ENCODE peak calls at places on chromosomes 2 and 18, in four cellular contexts. One of them, this sample, is unnamed. For H3K4me1, the result is how much of the 10 kb centered on the place peaks cover.

GRCh38 chr2:164600763-164601162 is 20.5 kb downstream of the GRB14 start:
- DNase-seq in right cardiac atrium: no peak
- DNase-seq in mammary epithelial cell: no peak
- DNase-seq in A549: no peak
- DNase-seq in this sample: no peak

GRCh38 chr18:48780151-48781001 is 170.4 kb downstream of the SMAD7 start:
- DNase-seq in right cardiac atrium: peak
- DNase-seq in mammary epithelial cell: no peak
- DNase-seq in A549: no peak
- DNase-seq in this sample: no peak

GRCh38 chr2:143824796-143825195 is 695.1 kb downstream of the ZEB2 start:
- DNase-seq in right cardiac atrium: no peak
- DNase-seq in mammary epithelial cell: no peak
- DNase-seq in A549: no peak
- DNase-seq in this sample: no peak

GRCh38 chr2:26429779-26430654 is 28.3 kb downstream of the DRC1 start:
- DNase-seq in right cardiac atrium: peak
- DNase-seq in mammary epithelial cell: peak
- DNase-seq in A549: no peak
- DNase-seq in this sample: no peak

GRCh38 chr2:207768168-207768890 is 1.4 kb downstream of the FZD5 start:
- DNase-seq in right cardiac atrium: peak
- DNase-seq in mammary epithelial cell: peak
- DNase-seq in A549: peak
- DNase-seq in this sample: peak

GRCh38 chr18:6561029-6561861 is 146.5 kb upstream of the L3MBTL4 start:
- DNase-seq in right cardiac atrium: peak
- DNase-seq in mammary epithelial cell: no peak
- DNase-seq in A549: no peak
- DNase-seq in this sample: no peak

GRCh38 chr18:6039055-6039454 is 143.7 kb upstream of the TMEM200C start:
- DNase-seq in right cardiac atrium: no peak
- DNase-seq in mammary epithelial cell: no peak
- DNase-seq in A549: no peak
- DNase-seq in this sample: no peak

GRCh38 chr2:33033524-33034150 is 86.9 kb downstream of the LTBP1 start:
- DNase-seq in right cardiac atrium: peak
- DNase-seq in mammary epithelial cell: peak
- DNase-seq in A549: no peak
- DNase-seq in this sample: no peak

GRCh38 chr2:119732026-119732425 is 27.7 kb upstream of the PTPN4 start:
- DNase-seq in right cardiac atrium: no peak
- DNase-seq in mammary epithelial cell: no peak
- DNase-seq in A549: no peak
- DNase-seq in this sample: no peak

GRCh38 chr18:43760010-43760409 is 482.7 kb upstream of the SYT4 start:
- DNase-seq in right cardiac atrium: no peak
- DNase-seq in mammary epithelial cell: no peak
- DNase-seq in A549: no peak
- DNase-seq in this sample: no peak

GRCh38 chr2:15788458-15789229 is 151.7 kb upstream of the MYCN start:
- DNase-seq in right cardiac atrium: no peak
- DNase-seq in mammary epithelial cell: no peak
- DNase-seq in A549: no peak
- DNase-seq in this sample: no peak

GRCh38 chr18:5895300-5895885 is at the start of gene TMEM200C:
- DNase-seq in right cardiac atrium: peak
- DNase-seq in mammary epithelial cell: no peak
- DNase-seq in A549: no peak
- DNase-seq in this sample: no peak

GRCh38 chr2:167608487-167608886 is 638.9 kb downstream of the STK39 start:
- DNase-seq in right cardiac atrium: no peak
- DNase-seq in mammary epithelial cell: no peak
- DNase-seq in A549: no peak
- DNase-seq in this sample: no peak

GRCh38 chr2:215970425-215970824 is 42.9 kb downstream of the MREG start:
- DNase-seq in right cardiac atrium: no peak
- DNase-seq in mammary epithelial cell: peak
- DNase-seq in A549: no peak
- DNase-seq in this sample: no peak

GRCh38 chr2:207066784-207067460 is 98.8 kb downstream of the KLF7 start:
- DNase-seq in right cardiac atrium: no peak
- DNase-seq in mammary epithelial cell: no peak
- DNase-seq in A549: no peak
- DNase-seq in this sample: no peak

GRCh38 chr2:168436840-168437239 is 19.2 kb upstream of the CERS6 start:
- DNase-seq in right cardiac atrium: no peak
- DNase-seq in mammary epithelial cell: no peak
- DNase-seq in A549: no peak
- DNase-seq in this sample: no peak

GRCh38 chr2:185179783-185180182 is 558.8 kb upstream of the FSIP2 start:
- DNase-seq in right cardiac atrium: no peak
- DNase-seq in mammary epithelial cell: no peak
- DNase-seq in A549: no peak
- DNase-seq in this sample: no peak

GRCh38 chr2:36214682-36215081 is 140.9 kb upstream of the CRIM1 start:
- DNase-seq in right cardiac atrium: no peak
- DNase-seq in mammary epithelial cell: no peak
- DNase-seq in A549: no peak
- DNase-seq in this sample: no peak

GRCh38 chr2:20543579-20543887 is 96.7 kb downstream of the RHOB start:
- DNase-seq in right cardiac atrium: no peak
- DNase-seq in mammary epithelial cell: no peak
- DNase-seq in A549: no peak
- DNase-seq in this sample: no peak

GRCh38 chr18:78984941-78985784 is 5.5 kb downstream of the SALL3 start:
- DNase-seq in right cardiac atrium: no peak
- DNase-seq in mammary epithelial cell: peak
- DNase-seq in A549: peak
- DNase-seq in this sample: peak

GRCh38 chr2:36444206-36444605 is 88.6 kb downstream of the CRIM1 start:
- DNase-seq in right cardiac atrium: no peak
- DNase-seq in mammary epithelial cell: no peak
- DNase-seq in A549: no peak
- DNase-seq in this sample: no peak

GRCh38 chr2:162768646-162769045 is 69.9 kb downstream of the KCNH7 start:
- DNase-seq in right cardiac atrium: no peak
- DNase-seq in mammary epithelial cell: no peak
- DNase-seq in A549: no peak
- DNase-seq in this sample: no peak

GRCh38 chr2:138030459-138030858 is 66.2 kb downstream of the HNMT start:
- DNase-seq in right cardiac atrium: no peak
- DNase-seq in mammary epithelial cell: peak
- DNase-seq in A549: no peak
- DNase-seq in this sample: no peak

GRCh38 chr2:86372641-86373502 is 35.4 kb upstream of the REEP1 start:
- DNase-seq in right cardiac atrium: no peak
- DNase-seq in mammary epithelial cell: peak
- DNase-seq in A549: peak
- DNase-seq in this sample: no peak

GRCh38 chr2:16391986-16392385 is 273.6 kb downstream of the CYRIA start:
- DNase-seq in right cardiac atrium: no peak
- DNase-seq in mammary epithelial cell: no peak
- DNase-seq in A549: no peak
- DNase-seq in this sample: no peak

GRCh38 chr2:135962401-135963138 is 22.9 kb downstream of the DARS1 start:
- DNase-seq in right cardiac atrium: no peak
- DNase-seq in mammary epithelial cell: no peak
- DNase-seq in A549: no peak
- DNase-seq in this sample: peak

GRCh38 chr2:120858361-120858760 is 122.7 kb downstream of the GLI2 start:
- DNase-seq in right cardiac atrium: no peak
- DNase-seq in mammary epithelial cell: no peak
- DNase-seq in A549: no peak
- DNase-seq in this sample: no peak

GRCh38 chr2:158305501-158305900 is 151.1 kb downstream of the CCDC148 start:
- DNase-seq in right cardiac atrium: no peak
- DNase-seq in mammary epithelial cell: no peak
- DNase-seq in A549: no peak
- DNase-seq in this sample: no peak

GRCh38 chr2:72533767-72534166 is 292.1 kb downstream of the EXOC6B start:
- DNase-seq in right cardiac atrium: no peak
- DNase-seq in mammary epithelial cell: peak
- DNase-seq in A549: no peak
- DNase-seq in this sample: no peak

GRCh38 chr2:146818122-146818521 is 1026.7 kb upstream of the ACVR2A start:
- DNase-seq in right cardiac atrium: no peak
- DNase-seq in mammary epithelial cell: peak
- DNase-seq in A549: no peak
- DNase-seq in this sample: no peak

GRCh38 chr2:112168422-112169124 is 30.4 kb downstream of the FBLN7 start:
- DNase-seq in right cardiac atrium: no peak
- DNase-seq in mammary epithelial cell: peak
- DNase-seq in A549: no peak
- DNase-seq in this sample: no peak

GRCh38 chr2:129777757-129778607 is 201.5 kb upstream of the RAB6C start:
- DNase-seq in right cardiac atrium: no peak
- DNase-seq in mammary epithelial cell: no peak
- DNase-seq in A549: no peak
- DNase-seq in this sample: no peak

GRCh38 chr2:127185720-127186119 is 34.4 kb downstream of the CYP27C1 start:
- DNase-seq in right cardiac atrium: no peak
- DNase-seq in mammary epithelial cell: no peak
- DNase-seq in A549: no peak
- DNase-seq in this sample: no peak

GRCh38 chr2:98346259-98347236 is at the start of gene CNGA3:
- DNase-seq in right cardiac atrium: peak
- DNase-seq in mammary epithelial cell: peak
- DNase-seq in A549: no peak
- DNase-seq in this sample: peak

GRCh38 chr2:200305797-200306718 is at the start of gene SPATS2L:
- DNase-seq in right cardiac atrium: peak
- DNase-seq in mammary epithelial cell: peak
- DNase-seq in A549: peak
- DNase-seq in this sample: peak

GRCh38 chr18:58476022-58476421 is 152.9 kb downstream of the ALPK2 start:
- DNase-seq in right cardiac atrium: no peak
- DNase-seq in mammary epithelial cell: no peak
- DNase-seq in A549: no peak
- DNase-seq in this sample: no peak

DNA sequence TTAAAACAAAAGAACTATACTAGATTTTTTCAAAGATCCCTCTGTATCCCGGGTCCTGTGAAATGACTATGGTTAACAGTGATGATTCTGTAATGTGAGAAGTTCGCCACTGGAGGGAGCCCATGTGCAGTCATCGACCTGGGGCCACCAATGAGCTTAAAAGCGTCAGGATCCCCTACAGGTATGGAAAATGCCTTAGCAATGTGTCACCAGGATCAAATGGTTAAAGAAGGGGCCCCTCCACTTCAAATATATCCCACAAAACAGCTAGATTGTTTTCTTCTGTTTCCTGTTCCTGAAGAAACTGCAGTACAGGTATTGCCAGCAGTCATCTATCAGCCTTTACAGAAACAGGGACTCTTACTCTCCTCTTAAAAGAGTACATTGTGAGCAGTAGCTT is 15.3 kb downstream of the CHRNA1 start:
- DNase-seq in right cardiac atrium: no peak
- DNase-seq in mammary epithelial cell: peak
- DNase-seq in A549: peak
- DNase-seq in this sample: peak
- H3K4me1 ChIP-seq in right cardiac atrium: under half
- H3K4me1 ChIP-seq in mammary epithelial cell: under half
- H3K4me1 ChIP-seq in A549: under half
- H3K4me1 ChIP-seq in this sample: under half

DNA sequence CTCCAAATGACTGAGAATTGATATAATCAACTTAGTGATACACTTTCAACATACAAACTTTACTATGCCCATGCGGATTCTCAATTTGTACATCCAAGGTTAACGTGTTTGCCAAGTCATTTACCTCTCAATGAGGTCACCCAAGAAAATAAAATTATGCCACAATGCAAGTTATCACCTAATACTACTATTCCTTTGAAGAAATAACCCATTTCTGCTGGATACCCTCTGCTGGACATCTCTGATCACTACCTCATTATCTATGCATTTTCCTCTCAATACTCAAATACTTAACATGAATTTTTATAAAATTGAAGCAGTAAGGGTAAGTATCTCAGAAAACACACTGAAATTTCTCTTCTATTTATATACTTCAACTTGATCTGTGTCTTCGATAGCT is 12.7 kb downstream of the HNRNPLL start:
- DNase-seq in right cardiac atrium: no peak
- DNase-seq in mammary epithelial cell: no peak
- DNase-seq in A549: no peak
- DNase-seq in this sample: no peak
- H3K27ac ChIP-seq in right cardiac atrium: no peak
- H3K27ac ChIP-seq in mammary epithelial cell: no peak
- H3K27ac ChIP-seq in A549: no peak
- H3K27ac ChIP-seq in this sample: peak

GRCh38 chr18:63177259-63177658 is 142.3 kb downstream of the BCL2 start:
- DNase-seq in right cardiac atrium: no peak
- DNase-seq in mammary epithelial cell: no peak
- DNase-seq in A549: no peak
- DNase-seq in this sample: no peak

GRCh38 chr18:63179422-63179821 is 140.1 kb downstream of the BCL2 start:
- DNase-seq in right cardiac atrium: no peak
- DNase-seq in mammary epithelial cell: no peak
- DNase-seq in A549: no peak
- DNase-seq in this sample: no peak

GRCh38 chr18:63180333-63180732 is 139.2 kb downstream of the BCL2 start:
- DNase-seq in right cardiac atrium: no peak
- DNase-seq in mammary epithelial cell: no peak
- DNase-seq in A549: no peak
- DNase-seq in this sample: no peak

GRCh38 chr18:63178526-63178880 is 141.1 kb downstream of the BCL2 start:
- DNase-seq in right cardiac atrium: peak
- DNase-seq in mammary epithelial cell: no peak
- DNase-seq in A549: no peak
- DNase-seq in this sample: no peak

GRCh38 chr18:63177822-63178525 is 141.6 kb downstream of the BCL2 start:
- DNase-seq in right cardiac atrium: peak
- DNase-seq in mammary epithelial cell: no peak
- DNase-seq in A549: no peak
- DNase-seq in this sample: no peak
- H3K4me3 ChIP-seq in right cardiac atrium: no peak
- H3K4me3 ChIP-seq in mammary epithelial cell: no peak
- H3K4me3 ChIP-seq in A549: no peak
- H3K4me3 ChIP-seq in this sample: no peak

GRCh38 chr2:217911283-217911965 is 91.4 kb downstream of the TNS1 start:
- DNase-seq in right cardiac atrium: peak
- DNase-seq in mammary epithelial cell: no peak
- DNase-seq in A549: no peak
- DNase-seq in this sample: no peak
- H3K4me1 ChIP-seq in right cardiac atrium: half or more
- H3K4me1 ChIP-seq in mammary epithelial cell: under half
- H3K4me1 ChIP-seq in A549: under half
- H3K4me1 ChIP-seq in this sample: under half

DNA sequence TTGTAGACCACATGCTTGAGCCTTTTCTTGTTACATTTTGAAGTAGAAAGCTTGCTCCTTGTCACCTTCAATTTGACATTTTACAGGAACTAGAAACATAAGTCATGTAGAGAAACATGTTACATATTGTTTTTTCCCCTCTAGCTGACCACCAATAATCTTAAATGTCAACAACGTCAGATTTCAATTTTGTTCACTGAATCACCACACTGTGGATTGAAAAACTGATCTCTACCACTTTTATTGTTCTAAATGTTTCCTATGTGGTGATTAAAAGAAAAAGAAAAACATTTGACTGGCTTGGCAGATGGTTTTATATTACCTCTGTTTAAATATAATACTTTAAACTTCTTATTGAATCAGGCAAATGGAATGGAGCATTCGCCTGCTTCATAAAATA is 87.7 kb downstream of the DSEL start:
- DNase-seq in right cardiac atrium: no peak
- DNase-seq in mammary epithelial cell: no peak
- DNase-seq in A549: no peak
- DNase-seq in this sample: no peak
- H3K27ac ChIP-seq in right cardiac atrium: no peak
- H3K27ac ChIP-seq in mammary epithelial cell: no peak
- H3K27ac ChIP-seq in A549: no peak
- H3K27ac ChIP-seq in this sample: no peak

This sample was measured in CD4-positive, CD25-positive, alpha-beta regulatory T cell.